ENCODE peak calls at places on chromosome 15, in five cellular contexts. K, U, N, H and W are unnamed samples.

GRCh38 chr15:25244731-25245585 is 193.9 kb downstream of the UBE3A start:
- DNase-seq in H (peak; percentile 41), K (no peak), U (no peak), N (peak; percentile 19), W (no peak)

GRCh38 chr15:92663250-92663951 is 7.8 kb upstream of the FAM174B start:
- DNase-seq in H (no peak), N (no peak), K (no peak), U (no peak), W (no peak)

GRCh38 chr15:48282186-48282585 is 49.0 kb upstream of the DUT start:
- DNase-seq in U (no peak), H (no peak), K (no peak), N (no peak), W (no peak)

GRCh38 chr15:67833504-67834248 is 6.2 kb downstream of the RNU6-1 start:
- DNase-seq in H (peak; percentile 64), U (no peak), N (peak; percentile 47), K (no peak), W (no peak)

GRCh38 chr15:42679285-42680141 is 57.4 kb downstream of the CDAN1 start:
- DNase-seq in H (no peak), N (no peak), U (no peak), K (no peak), W (peak; percentile 4)

GRCh38 chr15:83694538-83694937 is 40.6 kb downstream of the ADAMTSL3 start:
- DNase-seq in K (no peak), H (no peak), U (no peak), N (no peak), W (no peak)

GRCh38 chr15:78810377-78811123 is 714 bp downstream of the ADAMTS7 start:
- DNase-seq in N (peak; percentile 67), H (peak; percentile 77), K (peak; percentile 12), U (no peak), W (no peak)

GRCh38 chr15:90645873-90646605 is 71.1 kb upstream of the BLM start:
- DNase-seq in K (no peak), N (peak; percentile 27), H (no peak), U (no peak), W (no peak)

GRCh38 chr15:64596701-64597468 is 136.5 kb downstream of the ZNF609 start:
- DNase-seq in N (no peak), U (no peak), K (peak; percentile 41), H (no peak), W (no peak)

GRCh38 chr15:76178321-76178720 is 118.5 kb downstream of the TMEM266 start:
- DNase-seq in U (no peak), K (no peak), N (no peak), H (no peak), W (no peak)

GRCh38 chr15:60667190-60667868 is 188.4 kb upstream of the ICE2 start:
- DNase-seq in U (no peak), N (no peak), K (no peak), H (no peak), W (no peak)

GRCh38 chr15:80466543-80466942 is 62.4 kb downstream of the ARNT2 start:
- DNase-seq in U (no peak), K (no peak), N (no peak), H (no peak), W (no peak)

GRCh38 chr15:70508561-70509281 is 254.6 kb downstream of the UACA start:
- DNase-seq in N (no peak), K (peak; percentile 80), H (no peak), U (no peak), W (peak; percentile 84)

GRCh38 chr15:69540622-69541021 is 88.0 kb downstream of the RPLP1 start:
- DNase-seq in N (no peak), U (no peak), K (no peak), H (peak; percentile 62), W (no peak)

GRCh38 chr15:78358114-78358513 is 18.0 kb downstream of the CRABP1 start:
- DNase-seq in H (no peak), U (no peak), K (no peak), N (no peak), W (no peak)

GRCh38 chr15:77021088-77021481 is 26.2 kb downstream of the PSTPIP1 start:
- DNase-seq in H (peak; percentile 41), N (no peak), K (no peak), U (no peak), W (no peak)

GRCh38 chr15:95150466-95150865 is 919.1 kb downstream of the MCTP2 start:
- DNase-seq in N (no peak), U (no peak), K (no peak), H (no peak), W (no peak)

GRCh38 chr15:62119224-62119925 is 45.7 kb downstream of the C2CD4B start:
- DNase-seq in K (peak; percentile 93), N (no peak), U (peak; percentile 88), H (no peak), W (peak; percentile 98)

GRCh38 chr15:31216210-31216911 is 110.3 kb upstream of the KLF13 start:
- DNase-seq in H (peak; percentile 96), K (peak; percentile 57), N (peak; percentile 93), U (no peak), W (peak; percentile 4)

GRCh38 chr15:42720071-42720470 is 16.9 kb downstream of the CDAN1 start:
- DNase-seq in U (no peak), K (no peak), H (no peak), N (no peak), W (no peak)

GRCh38 chr15:78203346-78204225 is 30.8 kb downstream of the ACSBG1 start:
- DNase-seq in H (peak; percentile 73), K (no peak), U (no peak), N (peak; percentile 21), W (no peak)

GRCh38 chr15:73685561-73685960 is 1.4 kb downstream of the CD276 start:
- DNase-seq in H (no peak), U (no peak), N (no peak), K (no peak), W (no peak)
- H3K4me3 ChIP-seq in H (peak overlapping the region; percentile 90), U (peak overlapping the region; percentile 90), N (peak overlapping the region; percentile 77), K (peak overlapping the region; percentile 89), W (peak overlapping the region; percentile 85)

GRCh38 chr15:46312133-46312740 is 677.4 kb downstream of the SQOR start:
- DNase-seq in N (peak; percentile 81), U (no peak), K (peak; percentile 42), H (no peak), W (peak; percentile 22)

GRCh38 chr15:46304320-46304719 is 669.5 kb downstream of the SQOR start:
- DNase-seq in N (no peak), H (no peak), K (no peak), U (no peak), W (no peak)

GRCh38 chr15:46315540-46315939 is 680.7 kb downstream of the SQOR start:
- DNase-seq in N (no peak), H (no peak), U (no peak), K (no peak), W (no peak)

DNA sequence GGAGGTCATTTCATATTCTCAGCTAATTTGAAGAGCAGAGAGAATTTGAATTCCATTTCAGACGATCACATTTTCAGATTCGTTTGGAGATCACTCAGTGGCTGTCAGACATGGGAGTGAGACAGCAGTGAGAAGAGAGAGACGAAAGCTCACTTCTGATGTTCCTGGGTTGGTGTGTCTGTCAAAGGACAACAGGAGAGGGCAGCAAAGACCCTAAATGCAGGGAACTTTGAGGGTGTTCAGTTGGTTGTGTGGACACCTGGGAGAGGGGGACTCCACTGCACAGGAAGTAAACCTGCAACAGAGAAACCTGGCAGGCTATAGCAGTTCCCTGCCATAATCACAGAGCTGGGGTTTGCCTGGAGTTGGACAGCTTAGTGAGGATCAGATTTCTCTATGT is 675.1 kb downstream of the SQOR start:
- DNase-seq in K (no peak), H (no peak), U (no peak), N (no peak), W (no peak)
- TF ChIP-seq CTCF in K (no peak), H (no peak), U (no peak), N (no peak), W (no peak)

GRCh38 chr15:74696808-74697207 is 984 bp upstream of the EDC3 start:
- DNase-seq in N (no peak), U (no peak), H (no peak), K (no peak), W (no peak)
- H3K4me3 ChIP-seq in N (peak overlapping the region; percentile 96), U (no peak overlapping the region), H (peak overlapping the region; percentile 98), K (peak overlapping the region; percentile 77), W (peak overlapping the region; percentile 96)

GRCh38 chr15:58115692-58116091 is 22.5 kb upstream of the AQP9 start:
- DNase-seq in U (no peak), K (no peak), H (no peak), N (no peak), W (no peak)
- TF ChIP-seq CTCF in U (peak; percentile 38), K (peak; percentile 30), H (no peak), N (no peak), W (peak; percentile 72)

GRCh38 chr15:40939909-40940801 is 11.0 kb downstream of the DLL4 start:
- DNase-seq in U (no peak), H (peak; percentile 66), K (no peak), N (no peak), W (no peak)

GRCh38 chr15:40942865-40943264 is 10.4 kb upstream of the CHAC1 start:
- DNase-seq in K (no peak), N (no peak), H (peak; percentile 52), U (no peak), W (no peak)

GRCh38 chr15:40942337-40942854 is 10.9 kb upstream of the CHAC1 start:
- DNase-seq in H (no peak), N (no peak), U (no peak), K (no peak), W (no peak)

GRCh38 chr15:40941528-40942336 is 11.5 kb upstream of the CHAC1 start:
- DNase-seq in U (no peak), K (peak; percentile 76), N (peak; percentile 80), H (peak; percentile 88), W (no peak)

GRCh38 chr15:40941078-40941527 is 12.0 kb downstream of the DLL4 start:
- DNase-seq in U (no peak), H (no peak), K (no peak), N (no peak), W (no peak)
- H3K4me3 ChIP-seq in U (peak overlapping the region; percentile 36), H (peak overlapping the region; percentile 71), K (peak overlapping the region; percentile 44), N (peak overlapping the region; percentile 52), W (peak overlapping the region; percentile 57)

DNA sequence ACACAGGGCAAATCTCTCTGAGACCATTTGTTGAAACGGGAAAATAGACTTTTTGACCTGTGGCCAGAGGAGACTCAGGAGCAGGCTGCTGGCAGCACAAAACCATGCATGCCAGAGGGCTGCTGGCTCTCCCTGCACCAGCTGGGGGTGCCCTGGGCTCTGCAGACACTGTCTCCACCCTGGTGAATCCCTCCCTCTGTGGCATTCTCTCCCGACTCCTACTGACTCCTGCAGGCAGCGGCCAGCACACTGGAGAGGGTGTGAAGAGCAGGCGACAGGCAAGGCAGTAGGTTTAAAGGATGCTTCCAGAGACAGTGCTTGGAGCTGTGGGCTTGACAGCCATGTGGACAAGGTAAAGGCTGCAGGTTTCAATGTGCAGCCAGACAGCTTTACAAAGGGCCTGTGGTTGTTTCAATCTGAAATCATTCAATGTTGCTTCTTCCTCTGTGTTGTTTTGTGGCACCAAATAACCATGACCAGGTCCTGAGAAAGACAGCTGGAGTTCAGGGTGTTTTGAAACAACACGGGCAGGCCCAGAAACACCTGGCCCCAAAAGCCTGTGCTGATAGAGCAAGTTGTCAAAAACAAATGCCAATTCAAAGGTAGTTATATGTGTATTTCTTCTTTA is 431.0 kb upstream of the ATP10A start:
- DNase-seq in U (no peak), K (no peak), N (no peak), H (no peak), W (no peak)
- TF ChIP-seq CTCF in U (no peak), K (no peak), N (no peak), H (no peak), W (no peak)